ENCODE peak calls at places on chromosomes 12 and 14, in ten cellular contexts. D is breast epithelium, V is neural progenitor cell, R is adrenal gland, Z is tibial artery, F is AG04450, G is A549, K is neuronal stem cell, S is psoas muscle, J is GM23248. A is an unnamed sample.

GRCh38 chr12:80040075-80040738 is 59.1 kb upstream of the OTOGL start:
- DNase-seq in D (no peak), V (no peak), R (no peak), Z (no peak), F (no peak), G (no peak), K (no peak), S (no peak), J (peak), A (no peak)

GRCh38 chr12:111776836-111777344 is 10.2 kb downstream of the ALDH2 start:
- DNase-seq in D (no peak), V (no peak), R (no peak), Z (no peak), F (no peak), G (no peak), K (no peak), S (no peak), J (no peak), A (no peak)

GRCh38 chr12:92124708-92125067 is 21.0 kb downstream of the BTG1 start:
- DNase-seq in D (no peak), V (no peak), R (no peak), Z (no peak), F (no peak), G (no peak), K (no peak), S (no peak), J (no peak), A (no peak)

GRCh38 chr14:94649543-94650443 is 37.6 kb downstream of the SERPINA3 start:
- DNase-seq in D (peak), V (no peak), R (no peak), Z (no peak), F (no peak), G (no peak), K (no peak), S (no peak), J (no peak), A (no peak)

GRCh38 chr14:90642239-90642717 is 174.0 kb downstream of the TTC7B start:
- DNase-seq in D (no peak), V (peak), R (no peak), Z (no peak), F (no peak), G (peak), K (peak), S (no peak), J (no peak), A (peak)

GRCh38 chr14:30333934-30334333 is 225.0 kb upstream of the G2E3 start:
- DNase-seq in D (no peak), V (no peak), R (no peak), Z (no peak), F (no peak), G (no peak), K (no peak), S (no peak), J (no peak), A (no peak)

GRCh38 chr14:97164014-97164413 is 366.8 kb downstream of the VRK1 start:
- DNase-seq in D (no peak), V (no peak), R (no peak), Z (no peak), F (no peak), G (no peak), K (no peak), S (no peak), J (peak), A (no peak)

GRCh38 chr14:105098316-105098715 is 33.1 kb upstream of the GPR132 start:
- DNase-seq in D (no peak), V (no peak), R (no peak), Z (no peak), F (no peak), G (no peak), K (no peak), S (no peak), J (no peak), A (no peak)

DNA sequence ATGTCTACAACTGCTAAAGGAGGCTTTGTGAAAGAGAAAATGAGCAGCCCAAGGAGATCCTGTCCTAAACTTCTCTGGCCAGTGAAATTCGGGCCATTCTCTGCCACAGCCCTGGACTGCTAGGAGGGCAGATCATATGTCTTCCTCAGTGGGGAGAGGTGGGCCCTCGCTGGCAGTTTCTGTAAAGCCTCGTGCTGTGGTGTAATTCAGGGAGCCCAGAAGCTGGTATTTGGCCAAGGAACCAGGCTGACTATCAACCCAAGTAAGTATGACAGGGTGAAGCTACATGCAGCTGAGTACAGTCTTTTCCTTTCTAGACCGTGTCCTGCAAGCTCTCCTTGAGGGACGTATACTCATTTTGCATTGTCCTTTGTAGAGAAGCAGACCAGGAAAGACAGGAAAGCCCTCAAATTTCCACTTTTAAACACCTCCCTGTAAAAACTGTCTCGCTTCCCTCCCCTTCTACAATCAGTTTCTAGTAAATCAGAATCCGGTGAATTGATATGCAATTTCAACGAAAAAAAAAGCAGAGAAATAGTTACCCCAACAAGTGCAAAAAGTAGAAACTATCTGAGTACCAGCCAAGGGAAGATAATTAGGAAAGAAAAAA is 106.8 kb downstream of the DAD1 start:
- DNase-seq in D (no peak), V (no peak), R (no peak), Z (no peak), F (no peak), G (no peak), K (no peak), S (no peak), J (no peak), A (no peak)
- H3K27ac ChIP-seq in D (peak), V (no peak), R (no peak), Z (peak), F (no peak), G (no peak), K (no peak), S (no peak), J (no peak), A (no peak)

DNA sequence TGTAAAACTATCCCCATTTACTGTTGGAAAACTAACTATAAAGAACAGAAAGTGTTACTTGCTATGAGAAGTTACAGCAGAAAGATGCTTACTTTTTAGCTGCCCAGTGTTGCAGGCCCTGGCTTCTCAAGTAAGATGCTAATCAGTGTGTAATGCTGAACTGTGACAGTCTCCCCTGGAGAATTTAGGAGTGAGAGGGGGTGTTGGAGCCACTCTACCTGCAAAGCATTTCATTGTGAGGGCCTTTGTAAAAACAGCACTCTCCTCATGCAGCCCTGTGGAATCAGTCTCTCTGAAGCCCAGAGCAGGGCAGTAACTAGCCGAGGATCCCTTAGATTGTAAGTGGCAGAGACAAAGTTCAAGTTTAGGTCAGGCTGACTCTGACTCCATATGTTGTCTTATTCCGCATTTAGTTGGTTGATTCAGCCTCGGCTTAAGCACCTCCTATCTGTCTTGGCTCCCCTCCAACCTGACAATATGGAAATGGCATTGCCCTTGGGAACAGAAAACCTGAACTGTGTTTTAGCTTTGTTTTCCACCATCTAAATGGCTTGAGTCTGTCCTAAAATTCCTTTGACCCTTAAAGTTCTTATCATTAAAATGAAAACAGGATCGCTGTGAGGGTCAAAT is 141.3 kb downstream of the PRKCH start:
- DNase-seq in D (no peak), V (no peak), R (no peak), Z (no peak), F (no peak), G (peak), K (no peak), S (no peak), J (peak), A (peak)
- H3K4me3 ChIP-seq in D (no peak), V (no peak), R (no peak), Z (no peak), F (no peak), G (no peak), K (no peak), S (no peak), J (peak), A (no peak)

GRCh38 chr14:64112859-64113258 is 181.3 kb downstream of the ESR2 start:
- DNase-seq in D (peak), V (no peak), R (no peak), Z (no peak), F (no peak), G (no peak), K (no peak), S (peak), J (no peak), A (no peak)
- H3K27ac ChIP-seq in D (no peak), V (no peak), R (no peak), Z (peak), F (no peak), G (no peak), K (no peak), S (peak), J (no peak), A (no peak)

GRCh38 chr12:6376079-6376941 is 947 bp upstream of the SCNN1A start:
- DNase-seq in D (peak), V (peak), R (peak), Z (peak), F (no peak), G (peak), K (no peak), S (peak), J (peak), A (peak)

GRCh38 chr12:6376965-6377666 is 1.8 kb upstream of the SCNN1A start:
- DNase-seq in D (no peak), V (no peak), R (no peak), Z (peak), F (no peak), G (no peak), K (no peak), S (no peak), J (no peak), A (peak)

GRCh38 chr12:6374028-6374780 is 1.2 kb downstream of the SCNN1A start:
- DNase-seq in D (no peak), V (no peak), R (no peak), Z (no peak), F (no peak), G (no peak), K (no peak), S (no peak), J (no peak), A (peak)

GRCh38 chr12:6377667-6377994 is 2.3 kb upstream of the SCNN1A start:
- DNase-seq in D (peak), V (no peak), R (peak), Z (peak), F (no peak), G (peak), K (no peak), S (no peak), J (no peak), A (peak)

GRCh38 chr12:6375269-6376078 is at the start of gene SCNN1A:
- DNase-seq in D (peak), V (peak), R (no peak), Z (peak), F (no peak), G (no peak), K (no peak), S (no peak), J (no peak), A (peak)
- H3K4me3 ChIP-seq in D (peak), V (no peak), R (no peak), Z (no peak), F (no peak), G (no peak), K (no peak), S (no peak), J (no peak), A (no peak)

GRCh38 chr12:119239040-119239439 is 60.3 kb downstream of the HSPB8 start:
- DNase-seq in D (no peak), V (no peak), R (no peak), Z (no peak), F (no peak), G (no peak), K (no peak), S (no peak), J (no peak), A (no peak)

GRCh38 chr12:119231774-119232173 is 53.0 kb downstream of the HSPB8 start:
- DNase-seq in D (no peak), V (no peak), R (no peak), Z (no peak), F (no peak), G (no peak), K (no peak), S (no peak), J (no peak), A (no peak)

GRCh38 chr12:119235352-119235751 is 56.6 kb downstream of the HSPB8 start:
- DNase-seq in D (no peak), V (peak), R (no peak), Z (no peak), F (no peak), G (peak), K (no peak), S (no peak), J (no peak), A (no peak)

GRCh38 chr12:119241049-119241448 is 62.3 kb downstream of the HSPB8 start:
- DNase-seq in D (no peak), V (no peak), R (no peak), Z (no peak), F (no peak), G (no peak), K (no peak), S (no peak), J (no peak), A (no peak)

GRCh38 chr12:119236372-119236771 is 57.6 kb downstream of the HSPB8 start:
- DNase-seq in D (no peak), V (no peak), R (no peak), Z (no peak), F (no peak), G (no peak), K (no peak), S (no peak), J (no peak), A (no peak)
- H3K27ac ChIP-seq in D (no peak), V (no peak), R (no peak), Z (no peak), F (no peak), G (no peak), K (no peak), S (no peak), J (no peak), A (no peak)

DNA sequence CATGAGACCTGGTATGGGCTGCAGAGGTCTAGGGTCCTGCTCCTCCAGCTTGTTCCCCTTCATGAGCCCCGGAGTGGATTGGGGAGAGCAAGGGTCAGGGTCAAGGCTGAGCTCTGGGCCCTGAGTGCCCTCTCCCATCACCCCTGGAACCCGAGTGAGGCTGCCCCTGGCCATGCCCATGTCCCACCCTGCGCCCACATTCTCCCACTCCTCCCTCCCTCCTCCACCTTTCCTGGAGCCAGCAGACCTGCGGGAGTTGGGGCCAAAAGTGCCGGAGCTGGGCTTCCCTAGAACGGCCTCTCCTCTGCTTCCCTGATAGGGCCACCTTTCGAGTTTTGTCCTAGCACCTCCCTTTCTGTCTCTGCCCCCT is 597 bp downstream of the SCNN1A start:
- DNase-seq in D (no peak), V (no peak), R (no peak), Z (no peak), F (no peak), G (no peak), K (no peak), S (no peak), J (no peak), A (no peak)
- H3K4me3 ChIP-seq in D (peak), V (no peak), R (no peak), Z (no peak), F (no peak), G (no peak), K (no peak), S (no peak), J (no peak), A (no peak)

GRCh38 chr12:29763301-29763683 is 20.4 kb downstream of the TMTC1 start:
- DNase-seq in D (no peak), V (no peak), R (no peak), Z (no peak), F (no peak), G (no peak), K (no peak), S (no peak), J (no peak), A (no peak)
- H3K27ac ChIP-seq in D (peak), V (no peak), R (no peak), Z (no peak), F (no peak), G (no peak), K (no peak), S (peak), J (no peak), A (no peak)

GRCh38 chr12:56017181-56017580 is 3.7 kb upstream of the IKZF4 start:
- DNase-seq in D (no peak), V (no peak), R (no peak), Z (no peak), F (no peak), G (no peak), K (no peak), S (no peak), J (no peak), A (no peak)

GRCh38 chr12:56021882-56022497 is 1.1 kb downstream of the IKZF4 start:
- DNase-seq in D (no peak), V (no peak), R (no peak), Z (no peak), F (no peak), G (no peak), K (no peak), S (no peak), J (no peak), A (no peak)

DNA sequence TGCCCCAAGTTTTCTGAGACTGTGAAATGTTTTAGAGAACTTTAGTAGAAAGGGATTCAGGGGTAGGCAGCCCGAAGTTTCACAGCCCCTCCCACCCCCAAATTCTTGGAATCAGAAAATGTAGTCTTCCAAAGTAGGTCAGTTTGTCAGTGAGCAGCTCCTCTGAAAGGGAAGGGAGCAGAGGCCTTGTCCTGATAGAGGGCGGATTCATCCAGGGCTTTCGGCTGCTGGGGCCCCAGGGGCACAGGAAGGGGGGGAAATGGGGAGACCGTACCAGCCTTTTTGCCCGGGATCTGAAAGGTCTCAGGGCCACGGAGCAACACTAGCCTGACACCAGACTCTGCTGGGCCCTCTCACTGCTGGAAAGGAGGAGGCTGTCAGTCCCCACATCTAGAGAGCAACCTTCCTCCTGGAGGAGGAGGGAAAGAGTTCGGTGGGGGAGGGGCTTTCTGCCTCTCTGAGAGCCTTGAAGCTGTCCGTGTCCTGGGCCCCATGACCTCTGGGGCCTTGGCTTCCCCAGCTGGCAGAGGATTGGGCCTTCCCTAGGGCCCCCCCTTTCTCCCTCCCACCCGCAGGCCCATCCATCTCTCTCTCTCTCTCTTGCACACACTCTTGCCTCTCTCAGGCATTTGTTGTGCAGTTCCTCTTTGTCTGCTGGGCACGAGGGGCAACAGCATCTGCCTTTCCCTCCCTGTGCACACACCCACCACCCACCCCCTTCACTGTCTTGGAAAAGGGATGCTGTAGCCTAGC is at the start of gene IKZF4:
- DNase-seq in D (no peak), V (peak), R (peak), Z (no peak), F (no peak), G (no peak), K (peak), S (peak), J (no peak), A (no peak)
- H3K4me3 ChIP-seq in D (peak), V (peak), R (peak), Z (peak), F (peak), G (no peak), K (peak), S (peak), J (no peak), A (no peak)

GRCh38 chr14:103730490-103731035 is 15.0 kb downstream of the ZFYVE21 start:
- DNase-seq in D (peak), V (no peak), R (peak), Z (peak), F (no peak), G (no peak), K (no peak), S (peak), J (no peak), A (no peak)
- H3K27ac ChIP-seq in D (no peak), V (no peak), R (no peak), Z (peak), F (no peak), G (no peak), K (no peak), S (peak), J (no peak), A (no peak)

GRCh38 chr14:22508150-22508457 is 80.9 kb downstream of the DAD1 start:
- DNase-seq in D (no peak), V (no peak), R (no peak), Z (no peak), F (no peak), G (no peak), K (no peak), S (no peak), J (no peak), A (no peak)
- H3K4me3 ChIP-seq in D (no peak), V (no peak), R (no peak), Z (no peak), F (no peak), G (no peak), K (no peak), S (no peak), J (no peak), A (no peak)

A was measured in SJSA1.